ENCODE peak calls at places on chromosome 13, in seven cellular contexts. E is aorta, I is NCI-H774, Z is mesenchymal stem cell, A is HEK293T, C is ELF-1, R is iris pigment epithelial cell. S is an unnamed sample.

GRCh38 chr13:40228486-40228885 is 438.0 kb downstream of the FOXO1 start:
- DNase-seq in A (no peak), E (no peak), Z (peak), I (no peak), R (peak), C (no peak), S (no peak)

GRCh38 chr13:24097064-24097463 is 63.5 kb upstream of the SPATA13 start:
- DNase-seq in R (peak), E (no peak), Z (peak), A (no peak), I (no peak), C (no peak), S (no peak)

GRCh38 chr13:23381877-23382276 is 51.6 kb downstream of the SACS start:
- DNase-seq in A (no peak), I (no peak), R (no peak), Z (no peak), E (no peak), C (no peak), S (peak)

GRCh38 chr13:20174656-20175405 is 14.0 kb upstream of the GJA3 start:
- DNase-seq in R (peak), I (no peak), E (peak), A (peak), C (peak), Z (peak), S (no peak)

GRCh38 chr13:46817081-46817480 is 20.1 kb upstream of the ESD start:
- DNase-seq in E (no peak), C (no peak), I (no peak), R (peak), Z (no peak), A (no peak), S (no peak)

GRCh38 chr13:107977175-107977574 is 238.2 kb downstream of the LIG4 start:
- DNase-seq in A (no peak), E (no peak), Z (no peak), I (peak), R (no peak), C (no peak), S (no peak)

GRCh38 chr13:30943881-30944280 is 11.4 kb downstream of the TEX26 start:
- DNase-seq in A (no peak), E (no peak), I (no peak), R (no peak), C (no peak), Z (no peak), S (no peak)

GRCh38 chr13:51765142-51765515 is 38.8 kb downstream of the DHRS12 start:
- DNase-seq in E (no peak), I (no peak), R (no peak), A (no peak), C (no peak), Z (no peak), S (no peak)

GRCh38 chr13:110552767-110553166 is 8.8 kb downstream of the RAB20 start:
- DNase-seq in C (no peak), A (no peak), E (peak), I (no peak), Z (no peak), R (no peak), S (peak)

GRCh38 chr13:20258208-20258962 is 26.3 kb upstream of the GJB6 start:
- DNase-seq in E (no peak), I (peak), Z (no peak), C (no peak), A (no peak), R (no peak), S (no peak)

GRCh38 chr13:41960700-41961697 is at the start of gene VWA8:
- DNase-seq in Z (peak), C (peak), I (peak), A (peak), R (peak), E (peak), S (peak)

GRCh38 chr13:111129465-111130110 is 14.5 kb downstream of the ARHGEF7 start:
- DNase-seq in R (no peak), Z (no peak), E (no peak), I (no peak), C (no peak), A (no peak), S (no peak)

GRCh38 chr13:99307648-99308339 is 595 bp upstream of the GPR183 start:
- DNase-seq in E (no peak), I (peak), A (no peak), Z (peak), R (peak), C (peak), S (no peak)

GRCh38 chr13:114134944-114135610 is 2.7 kb upstream of the RASA3 start:
- DNase-seq in I (no peak), R (no peak), Z (no peak), E (peak), C (no peak), A (no peak), S (no peak)

GRCh38 chr13:23652909-23653726 is 82.9 kb downstream of the TNFRSF19 start:
- DNase-seq in A (no peak), E (no peak), C (no peak), I (no peak), R (peak), Z (no peak), S (no peak)

GRCh38 chr13:110644892-110645521 is 29.7 kb downstream of the NAXD start:
- DNase-seq in I (no peak), A (no peak), Z (peak), E (peak), R (peak), C (peak), S (peak)

S was measured in pons.